ENCODE peak calls at places on chromosomes 11 and 22, in five cellular contexts. Z is HCT116, B is RWPE1, F is upper lobe of right lung, L is psoas muscle. T is an unnamed sample.

GRCh38 chr11:92306966-92307504 is 82.4 kb downstream of the FAT3 start:
- DNase-seq in Z (no peak), B (no peak), F (no peak), L (no peak), T (no peak)

GRCh38 chr11:102560555-102561011 is 30.0 kb upstream of the MMP7 start:
- DNase-seq in Z (no peak), B (peak), F (no peak), L (no peak), T (no peak)

GRCh38 chr22:26589845-26590524 is at the start of gene TPST2:
- DNase-seq in Z (peak), B (peak), F (peak), L (peak), T (peak)

GRCh38 chr11:104841973-104842372 is 56.3 kb downstream of the CASP12 start:
- DNase-seq in Z (no peak), B (no peak), F (no peak), L (no peak), T (no peak)

GRCh38 chr11:62882428-62882742 is 1.7 kb downstream of the SLC3A2 start:
- DNase-seq in Z (no peak), B (no peak), F (no peak), L (no peak), T (no peak)

GRCh38 chr11:108853864-108854263 is 189.0 kb downstream of the DDX10 start:
- DNase-seq in Z (no peak), B (no peak), F (no peak), L (no peak), T (no peak)

GRCh38 chr11:86070435-86071056 is 1.7 kb upstream of the PICALM start:
- DNase-seq in Z (no peak), B (no peak), F (no peak), L (no peak), T (no peak)

GRCh38 chr22:47450876-47451475 is 688.5 kb downstream of the TBC1D22A start:
- DNase-seq in Z (no peak), B (no peak), F (no peak), L (no peak), T (no peak)

GRCh38 chr11:2290351-2290841 is 11.3 kb downstream of the C11orf21 start:
- DNase-seq in Z (no peak), B (no peak), F (peak), L (no peak), T (no peak)

GRCh38 chr11:59556883-59557205 is 45.5 kb downstream of the OR4D9 start:
- DNase-seq in Z (no peak), B (no peak), F (no peak), L (no peak), T (no peak)

GRCh38 chr11:132895340-132895739 is 637.0 kb downstream of the OPCML start:
- DNase-seq in Z (no peak), B (no peak), F (no peak), L (no peak), T (no peak)

GRCh38 chr22:35312198-35313059 is 12.7 kb downstream of the TOM1 start:
- DNase-seq in Z (peak), B (peak), F (peak), L (no peak), T (no peak)

GRCh38 chr11:61350803-61351202 is 10.9 kb downstream of the CYB561A3 start:
- DNase-seq in Z (no peak), B (no peak), F (no peak), L (no peak), T (no peak)

GRCh38 chr11:36365937-36366336 is 69.8 kb downstream of the PRR5L start:
- DNase-seq in Z (no peak), B (no peak), F (no peak), L (no peak), T (no peak)

GRCh38 chr11:83280256-83280655 is 5.9 kb downstream of the CCDC90B start:
- DNase-seq in Z (no peak), B (no peak), F (no peak), L (no peak), T (no peak)

GRCh38 chr11:57357827-57358226 is 19.7 kb downstream of the P2RX3 start:
- DNase-seq in Z (no peak), B (no peak), F (no peak), L (no peak), T (no peak)

GRCh38 chr22:46574993-46575914 is 37.8 kb upstream of the CELSR1 start:
- DNase-seq in Z (peak), B (no peak), F (peak), L (peak), T (peak)

GRCh38 chr11:130937051-130937450 is 20.8 kb upstream of the SNX19 start:
- DNase-seq in Z (no peak), B (no peak), F (no peak), L (no peak), T (no peak)

GRCh38 chr11:125376117-125376516 is 119.9 kb downstream of the FEZ1 start:
- DNase-seq in Z (no peak), B (peak), F (peak), L (peak), T (no peak)

GRCh38 chr22:22666307-22667091 is 22.1 kb downstream of the GGTLC2 start:
- DNase-seq in Z (no peak), B (no peak), F (no peak), L (no peak), T (no peak)

GRCh38 chr11:75022759-75023396 is 34.1 kb downstream of the NEU3 start:
- DNase-seq in Z (peak), B (peak), F (peak), L (peak), T (no peak)

GRCh38 chr11:72609045-72609444 is 65.2 kb downstream of the PDE2A start:
- DNase-seq in Z (no peak), B (no peak), F (no peak), L (no peak), T (no peak)

GRCh38 chr22:26643368-26644100 is 13.9 kb upstream of the MIAT start:
- DNase-seq in Z (no peak), B (no peak), F (no peak), L (no peak), T (no peak)

GRCh38 chr22:17578129-17578754 is 14.9 kb downstream of the SLC25A18 start:
- DNase-seq in Z (no peak), B (no peak), F (peak), L (peak), T (no peak)

GRCh38 chr22:27148025-27148424 is 490.6 kb downstream of the MIAT start:
- DNase-seq in Z (no peak), B (no peak), F (no peak), L (no peak), T (no peak)

GRCh38 chr22:28911777-28912669 is 28.7 kb downstream of the ZNRF3 start:
- DNase-seq in Z (no peak), B (no peak), F (no peak), L (no peak), T (no peak)

GRCh38 chr22:27591060-27591459 is 210.5 kb downstream of the MN1 start:
- DNase-seq in Z (no peak), B (no peak), F (no peak), L (no peak), T (no peak)

GRCh38 chr11:111737180-111737876 is 28.9 kb downstream of the PPP2R1B start:
- DNase-seq in Z (no peak), B (no peak), F (no peak), L (peak), T (no peak)

GRCh38 chr11:22828373-22828772 is 1.2 kb downstream of the SVIP start:
- DNase-seq in Z (no peak), B (no peak), F (no peak), L (no peak), T (no peak)

GRCh38 chr22:50104149-50104548 is 14.3 kb downstream of the MOV10L1 start:
- DNase-seq in Z (no peak), B (no peak), F (no peak), L (no peak), T (peak)

GRCh38 chr11:74268451-74268850 is 43.0 kb downstream of the P4HA3 start:
- DNase-seq in Z (no peak), B (peak), F (no peak), L (no peak), T (no peak)

GRCh38 chr22:39967103-39967829 is 7.1 kb downstream of the TMA7B start:
- DNase-seq in Z (no peak), B (no peak), F (no peak), L (no peak), T (no peak)

GRCh38 chr11:134626032-134626431 is 214.0 kb upstream of the B3GAT1 start:
- DNase-seq in Z (no peak), B (no peak), F (no peak), L (no peak), T (no peak)

GRCh38 chr11:122405788-122406341 is 249.7 kb upstream of the UBASH3B start:
- DNase-seq in Z (no peak), B (no peak), F (no peak), L (no peak), T (no peak)

GRCh38 chr11:122406466-122406865 is 249.1 kb upstream of the UBASH3B start:
- DNase-seq in Z (no peak), B (no peak), F (no peak), L (no peak), T (no peak)
- TF ChIP-seq CTCF in Z (no peak), B (no peak), F (no peak), L (no peak), T (no peak)

GRCh38 chr11:66070604-66071325 is 693 bp downstream of the PACS1 start:
- DNase-seq in Z (no peak), B (peak), F (peak), L (peak), T (no peak)

GRCh38 chr11:66069715-66070603 is at the start of gene PACS1:
- DNase-seq in Z (no peak), B (peak), F (peak), L (peak), T (no peak)

GRCh38 chr11:66067640-66068039 is 2.4 kb upstream of the PACS1 start:
- DNase-seq in Z (no peak), B (no peak), F (no peak), L (no peak), T (no peak)

GRCh38 chr11:66068154-66068821 is 1.8 kb upstream of the PACS1 start:
- DNase-seq in Z (peak), B (peak), F (peak), L (peak), T (no peak)

DNA sequence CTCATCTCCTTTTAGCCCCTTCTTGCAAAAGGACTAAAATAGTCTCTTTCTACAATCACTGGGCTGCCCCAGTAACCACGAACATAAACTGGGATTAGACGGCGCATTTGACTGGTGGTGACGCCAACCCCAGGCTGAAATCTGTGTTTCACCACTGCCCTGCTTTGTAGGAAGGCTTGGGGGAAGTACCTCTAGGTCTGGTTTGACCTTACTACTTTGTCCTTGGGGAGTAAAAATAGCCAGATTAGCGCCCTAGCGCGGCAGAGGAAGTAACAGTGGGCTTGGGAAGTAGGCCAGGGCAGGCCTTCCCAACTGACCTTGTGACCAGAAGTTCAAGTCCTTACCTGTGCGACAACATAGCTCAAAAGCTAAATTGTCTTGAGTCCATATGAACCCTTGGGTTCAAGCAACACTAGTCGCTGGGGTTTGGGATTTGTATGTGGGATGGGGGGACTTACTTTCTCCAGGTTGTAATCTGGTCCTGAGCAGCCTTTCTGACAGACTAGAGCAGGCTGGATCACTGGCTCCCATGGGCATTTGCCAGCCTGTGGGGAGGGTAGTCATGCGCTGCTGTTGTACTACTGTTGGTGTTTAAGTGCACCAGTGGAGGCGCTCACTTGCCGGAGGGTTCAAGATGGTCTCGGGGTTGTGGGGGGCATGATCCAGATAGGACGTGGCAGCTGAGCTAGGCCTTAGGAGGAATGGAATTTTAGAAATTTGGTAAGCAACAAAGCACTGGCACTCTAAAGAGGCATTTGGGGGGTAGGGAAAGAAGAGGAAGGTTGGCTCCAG is 953 bp upstream of the PACS1 start:
- DNase-seq in Z (no peak), B (no peak), F (no peak), L (peak), T (no peak)
- TF ChIP-seq CTCF in Z (peak), B (no peak), F (peak), L (peak), T (peak)

GRCh38 chr22:43225609-43226008 is 38.7 kb upstream of the TTLL12 start:
- DNase-seq in Z (no peak), B (no peak), F (no peak), L (no peak), T (no peak)

GRCh38 chr22:43228330-43228729 is 41.4 kb upstream of the TTLL12 start:
- DNase-seq in Z (peak), B (peak), F (no peak), L (no peak), T (no peak)

GRCh38 chr22:43228863-43229262 is 41.9 kb upstream of the TTLL12 start:
- DNase-seq in Z (no peak), B (no peak), F (no peak), L (no peak), T (no peak)

GRCh38 chr22:43227231-43227630 is 40.3 kb upstream of the TTLL12 start:
- DNase-seq in Z (no peak), B (no peak), F (no peak), L (no peak), T (no peak)

GRCh38 chr22:43226368-43226979 is 39.5 kb upstream of the TTLL12 start:
- DNase-seq in Z (no peak), B (peak), F (no peak), L (no peak), T (no peak)
- TF ChIP-seq CTCF in Z (no peak), B (no peak), F (no peak), L (no peak), T (peak)

GRCh38 chr11:94762208-94762607 is 5.9 kb upstream of the AMOTL1 start:
- DNase-seq in Z (peak), B (peak), F (no peak), L (no peak), T (no peak)
- TF ChIP-seq CTCF in Z (peak), B (peak), F (peak), L (peak), T (peak)

GRCh38 chr22:41916745-41917358 is 2.0 kb upstream of the SHISA8 start:
- DNase-seq in Z (no peak), B (no peak), F (no peak), L (no peak), T (no peak)

GRCh38 chr22:41914611-41915034 is 251 bp downstream of the SHISA8 start:
- DNase-seq in Z (no peak), B (no peak), F (no peak), L (no peak), T (no peak)

GRCh38 chr22:41915783-41916493 is 1.1 kb upstream of the SHISA8 start:
- DNase-seq in Z (no peak), B (no peak), F (no peak), L (no peak), T (no peak)

GRCh38 chr22:41913842-41914534 is 886 bp downstream of the SHISA8 start:
- DNase-seq in Z (no peak), B (no peak), F (no peak), L (no peak), T (no peak)

GRCh38 chr22:41915035-41915782 is at the start of gene SHISA8:
- DNase-seq in Z (no peak), B (peak), F (peak), L (peak), T (no peak)
- TF ChIP-seq CTCF in Z (no peak), B (no peak), F (no peak), L (no peak), T (no peak)

GRCh38 chr22:37805878-37806277 is 1.9 kb upstream of the GCAT start:
- DNase-seq in Z (no peak), B (no peak), F (no peak), L (no peak), T (no peak)

GRCh38 chr22:37806409-37807338 is 1.1 kb upstream of the GCAT start:
- DNase-seq in Z (no peak), B (no peak), F (no peak), L (no peak), T (no peak)

GRCh38 chr22:37803636-37804371 is 3.9 kb upstream of the GCAT start:
- DNase-seq in Z (no peak), B (no peak), F (no peak), L (no peak), T (no peak)

GRCh38 chr22:37804502-37804885 is 3.2 kb upstream of the GCAT start:
- DNase-seq in Z (no peak), B (no peak), F (no peak), L (peak), T (no peak)

GRCh38 chr22:37804886-37805857 is 2.6 kb upstream of the GCAT start:
- DNase-seq in Z (peak), B (peak), F (peak), L (peak), T (no peak)
- TF ChIP-seq CTCF in Z (no peak), B (no peak), F (no peak), L (no peak), T (no peak)

DNA sequence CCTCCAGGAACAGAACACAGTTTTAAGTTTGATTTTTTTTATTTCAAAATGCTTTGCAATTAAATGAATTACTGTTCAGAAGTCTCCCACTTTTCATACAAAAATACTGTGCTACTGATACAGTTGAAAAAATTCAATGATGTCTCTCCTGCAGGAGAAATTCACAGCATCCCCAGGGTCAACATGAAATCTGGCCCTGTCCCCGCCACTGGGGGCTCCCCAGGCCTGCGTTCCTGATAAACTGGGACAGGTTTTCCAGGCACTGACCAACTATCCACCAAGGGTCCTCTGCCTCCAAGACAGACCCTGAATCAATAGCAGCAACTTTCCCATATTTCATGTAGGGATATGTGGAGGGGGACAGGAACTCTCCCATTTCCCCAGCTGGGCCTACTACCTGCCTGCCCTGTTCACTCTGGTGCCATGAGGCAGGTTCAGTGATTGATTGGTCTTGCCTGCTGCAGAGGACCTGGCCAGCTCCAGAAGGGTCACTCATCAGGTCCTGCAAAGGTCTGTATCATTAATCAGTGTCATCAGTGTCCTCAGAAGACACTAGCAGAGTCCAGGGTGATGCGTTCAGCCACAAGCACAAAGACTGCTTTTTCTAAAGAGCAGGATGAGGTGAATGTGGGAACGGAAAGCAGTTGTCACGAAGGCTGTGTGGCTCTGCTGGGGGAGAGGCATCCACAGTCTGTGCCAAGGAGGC is 43.4 kb downstream of the PISD start:
- DNase-seq in Z (no peak), B (no peak), F (no peak), L (no peak), T (no peak)
- TF ChIP-seq CTCF in Z (peak), B (no peak), F (no peak), L (no peak), T (no peak)

DNA sequence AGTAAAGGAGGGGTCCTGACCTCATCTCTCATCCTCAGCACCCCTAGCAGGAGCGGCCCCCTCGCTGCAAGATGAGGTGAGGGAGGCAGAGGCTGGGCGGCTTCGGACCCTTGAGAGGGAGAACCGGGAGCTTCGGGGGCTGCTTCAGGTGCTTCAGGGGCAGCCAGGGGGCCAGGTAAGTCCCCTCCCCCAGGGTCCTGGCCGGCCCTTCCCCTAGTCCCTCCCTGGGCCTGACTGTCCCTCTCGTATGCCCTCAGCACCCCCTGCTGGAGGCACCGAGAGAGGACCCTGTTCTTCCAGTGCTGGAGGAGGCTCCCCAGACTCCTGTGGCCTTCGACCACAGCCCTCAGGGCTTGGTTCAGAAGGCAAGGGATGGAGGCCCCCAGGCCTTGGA is 3.7 kb downstream of the CCDC88B start:
- DNase-seq in Z (no peak), B (no peak), F (no peak), L (no peak), T (no peak)
- TF ChIP-seq CTCF in Z (peak), B (no peak), F (peak), L (peak), T (peak)

GRCh38 chr11:34111722-34112270 is 6.4 kb downstream of the NAT10 start:
- DNase-seq in Z (no peak), B (no peak), F (no peak), L (no peak), T (no peak)

GRCh38 chr11:34114014-34114413 is 8.6 kb downstream of the NAT10 start:
- DNase-seq in Z (no peak), B (no peak), F (no peak), L (no peak), T (no peak)

DNA sequence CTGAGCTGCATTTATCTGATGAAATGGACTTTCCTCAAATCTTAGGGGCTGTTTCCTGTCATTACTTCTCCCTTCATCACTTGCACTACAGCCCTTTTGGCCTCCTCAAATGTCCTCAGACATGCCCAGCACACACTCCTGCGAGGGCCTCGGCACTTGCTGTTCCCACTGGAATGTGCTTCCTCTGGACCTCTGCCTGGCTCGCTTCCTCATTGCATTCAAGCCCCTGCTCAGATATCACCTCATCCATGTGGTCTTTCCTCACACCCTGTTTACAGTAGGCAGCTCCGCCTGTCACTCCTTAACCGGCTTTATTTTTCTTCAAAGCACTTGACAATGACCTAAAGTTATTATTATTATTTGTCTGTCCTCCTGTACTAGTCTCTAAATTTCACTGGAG is 9.0 kb downstream of the NAT10 start:
- DNase-seq in Z (no peak), B (no peak), F (no peak), L (no peak), T (no peak)
- TF ChIP-seq CTCF in Z (no peak), B (no peak), F (no peak), L (no peak), T (no peak)

GRCh38 chr22:41830174-41830573 is 2.7 kb upstream of the SREBF2 start:
- DNase-seq in Z (no peak), B (no peak), F (no peak), L (no peak), T (peak)
- TF ChIP-seq CTCF in Z (peak), B (no peak), F (no peak), L (no peak), T (no peak)